ENCODE peak calls at places on chromosomes 5 and 9, in seven cellular contexts. T is body of pancreas, L is thoracic aorta, J is heart right ventricle, P is WTC11, W is endodermal cell, D is MCF 10A. N is an unnamed sample.

GRCh38 chr5:1737790-1738405 is 61.7 kb downstream of the MRPL36 start:
- DNase-seq in P (no peak), L (no peak), D (peak; percentile 55), W (peak; percentile 74), T (peak; percentile 10), J (no peak), N (no peak)

GRCh38 chr5:173852790-173853350 is 35.3 kb upstream of the CPEB4 start:
- DNase-seq in D (no peak), P (no peak), W (no peak), T (no peak), J (no peak), L (no peak), N (no peak)

GRCh38 chr5:10655041-10655685 is 91.3 kb downstream of the ANKRD33B start:
- DNase-seq in D (peak; percentile 88), J (no peak), L (no peak), W (no peak), T (no peak), P (no peak), N (no peak)

GRCh38 chr9:15485836-15486678 is 24.7 kb downstream of the PSIP1 start:
- DNase-seq in W (no peak), J (no peak), T (no peak), L (no peak), P (no peak), D (peak; percentile 37), N (no peak)

GRCh38 chr9:109012009-109012875 is 1.1 kb downstream of the CTNNAL1 start:
- DNase-seq in P (peak; percentile 57), L (peak; percentile 66), W (peak; percentile 84), D (peak; percentile 99), T (peak; percentile 51), J (peak; percentile 35), N (peak; percentile 52)

GRCh38 chr5:150411245-150411979 is 1.3 kb downstream of the CD74 start:
- DNase-seq in D (no peak), W (peak; percentile 77), T (peak; percentile 31), L (peak; percentile 29), P (no peak), J (peak; percentile 61), N (peak; percentile 70)

GRCh38 chr5:76956033-76956432 is 3.2 kb downstream of the CRHBP start:
- DNase-seq in P (no peak), J (no peak), L (no peak), D (no peak), W (no peak), T (no peak), N (no peak)

GRCh38 chr9:136160939-136161610 is 42.4 kb upstream of the TMEM250 start:
- DNase-seq in W (no peak), L (no peak), T (no peak), P (peak; percentile 8), J (no peak), D (no peak), N (no peak)

GRCh38 chr9:136095495-136096058 is 488 bp upstream of the NACC2 start:
- DNase-seq in D (no peak), T (peak; percentile 34), L (no peak), J (no peak), W (peak; percentile 71), P (peak; percentile 39), N (no peak)

GRCh38 chr9:20663133-20663532 is 20.9 kb upstream of the FOCAD start:
- DNase-seq in P (no peak), T (no peak), J (no peak), W (no peak), L (no peak), D (no peak), N (no peak)

GRCh38 chr5:151038801-151039238 is 18.4 kb downstream of the GPX3 start:
- DNase-seq in P (no peak), T (no peak), L (no peak), W (no peak), D (peak; percentile 49), J (no peak), N (no peak)

GRCh38 chr5:137035480-137035878 is 463.6 kb downstream of the SPOCK1 start:
- DNase-seq in J (no peak), L (no peak), T (no peak), D (no peak), P (no peak), W (peak; percentile 59), N (no peak)

GRCh38 chr5:123754903-123755302 is 242.9 kb downstream of the CSNK1G3 start:
- DNase-seq in D (no peak), T (no peak), W (no peak), L (no peak), J (no peak), P (no peak), N (no peak)

GRCh38 chr5:98510111-98510510 is 263.4 kb upstream of the RGMB start:
- DNase-seq in L (no peak), J (no peak), W (peak; percentile 58), D (no peak), T (peak; percentile 14), P (no peak), N (peak; percentile 63)

GRCh38 chr5:146548781-146549449 is 32.9 kb upstream of the GPR151 start:
- DNase-seq in P (no peak), J (no peak), D (no peak), L (no peak), T (no peak), W (no peak), N (no peak)

GRCh38 chr9:103731541-103731940 is 362.6 kb upstream of the SMC2 start:
- DNase-seq in L (no peak), D (peak; percentile 37), W (no peak), P (no peak), J (no peak), T (no peak), N (no peak)

GRCh38 chr5:71904852-71905251 is 185.8 kb downstream of the CARTPT start:
- DNase-seq in D (peak; percentile 37), P (no peak), T (no peak), J (no peak), L (no peak), W (no peak), N (no peak)

GRCh38 chr9:101388507-101388993 is 3.7 kb upstream of the BAAT start:
- DNase-seq in W (no peak), D (no peak), T (no peak), L (no peak), P (no peak), J (no peak), N (no peak)

GRCh38 chr5:158754018-158754514 is 345.6 kb downstream of the EBF1 start:
- DNase-seq in L (no peak), T (no peak), D (peak; percentile 38), W (no peak), J (no peak), P (no peak), N (no peak)

GRCh38 chr5:124754206-124754927 is 7.9 kb upstream of the ZNF608 start:
- DNase-seq in L (no peak), D (no peak), T (no peak), W (no peak), J (no peak), P (no peak), N (no peak)

GRCh38 chr5:58787982-58788381 is 205.1 kb downstream of the RAB3C start:
- DNase-seq in J (no peak), W (no peak), D (no peak), L (no peak), P (no peak), T (no peak), N (no peak)

GRCh38 chr5:173730610-173731302 is 114.3 kb upstream of the BOD1 start:
- DNase-seq in W (no peak), T (no peak), P (no peak), J (no peak), D (no peak), L (no peak), N (no peak)

GRCh38 chr5:153523196-153523595 is 32.7 kb downstream of the GRIA1 start:
- DNase-seq in W (no peak), D (no peak), T (no peak), L (no peak), J (no peak), P (no peak), N (no peak)

GRCh38 chr9:104608336-104608735 is 2.9 kb upstream of the OR13C2 start:
- DNase-seq in D (peak; percentile 12), J (no peak), W (no peak), L (no peak), P (no peak), T (no peak), N (no peak)

GRCh38 chr9:120374817-120375216 is 205.2 kb downstream of the CDK5RAP2 start:
- DNase-seq in P (no peak), T (no peak), J (no peak), L (no peak), W (no peak), D (no peak), N (no peak)
- TF ChIP-seq CTCF in P (no peak), T (no peak), J (no peak), L (no peak), W (no peak), D (no peak), N (no peak)

DNA sequence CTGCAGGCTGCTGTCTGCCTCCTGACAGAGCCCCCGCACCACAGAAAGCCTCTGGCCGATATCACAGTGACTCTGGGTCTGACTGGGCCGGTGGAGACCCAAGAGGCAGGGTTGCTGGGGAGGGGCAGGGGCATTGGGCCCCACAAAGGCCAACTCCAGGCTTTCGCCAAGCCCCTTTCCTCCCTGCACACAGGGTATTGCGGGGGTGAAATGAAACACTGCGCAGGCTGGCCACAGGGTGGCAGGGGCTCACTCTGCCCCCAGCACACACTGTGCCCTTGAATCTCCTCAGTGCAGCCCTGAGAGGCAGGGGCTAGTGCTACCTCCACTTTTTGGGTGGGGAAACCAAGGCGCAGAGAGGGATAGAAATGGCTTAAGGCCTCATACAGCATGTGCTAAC is 44.6 kb downstream of the BARX1 start:
- DNase-seq in T (no peak), L (no peak), W (peak; percentile 63), J (no peak), D (no peak), P (no peak), N (no peak)
- TF ChIP-seq CTCF in T (no peak), L (no peak), W (peak; percentile 60), J (no peak), D (no peak), P (no peak), N (no peak)

GRCh38 chr9:71857159-71857558 is 53.8 kb downstream of the ABHD17B start:
- DNase-seq in T (no peak), J (no peak), W (no peak), P (no peak), L (no peak), D (no peak), N (no peak)
- TF ChIP-seq CTCF in T (no peak), J (no peak), W (no peak), P (no peak), L (no peak), D (no peak), N (no peak)

DNA sequence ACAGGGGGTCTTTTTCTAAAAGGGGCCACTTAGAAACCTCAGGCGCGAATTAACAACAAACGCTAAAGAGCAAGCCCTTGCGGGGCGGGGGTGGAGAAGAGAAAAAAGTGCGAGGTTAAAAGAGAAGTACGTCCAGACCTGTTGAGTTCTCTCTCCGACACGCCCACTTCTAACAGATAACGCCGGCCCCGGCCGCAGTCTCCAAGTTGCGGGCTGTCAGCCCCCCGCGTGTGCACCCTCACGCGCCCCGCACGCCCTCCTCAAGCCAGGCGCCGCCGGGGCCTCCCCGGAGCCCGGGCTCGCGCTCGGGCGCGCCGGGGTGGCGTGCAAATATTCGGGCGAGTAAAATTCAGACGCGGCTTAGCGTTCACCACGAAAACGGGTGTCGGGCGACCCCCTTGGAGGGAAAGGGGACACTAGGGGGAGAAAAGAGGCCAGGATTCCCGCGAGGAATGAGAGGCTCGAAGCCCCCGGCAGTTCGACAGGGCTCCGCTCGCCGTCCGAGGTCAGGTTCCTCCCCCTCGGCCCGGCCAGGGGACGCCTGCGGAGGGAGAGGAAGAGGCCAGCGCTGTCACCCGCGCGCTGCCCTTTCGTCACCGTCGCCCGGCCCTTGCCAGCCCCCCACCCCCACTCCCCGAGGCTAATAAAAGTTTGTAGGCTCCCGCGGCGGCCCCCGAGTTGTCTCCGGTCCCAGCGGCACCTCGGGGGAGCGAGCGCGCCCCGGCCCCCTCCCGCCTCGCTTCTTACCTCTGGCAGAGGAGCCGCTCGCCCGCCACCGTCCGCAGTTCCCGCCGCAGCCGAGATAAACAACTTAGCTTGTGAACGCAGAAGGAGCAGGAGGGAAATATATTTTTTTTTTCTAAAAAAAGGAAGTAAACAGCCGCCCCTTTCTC is 776 bp downstream of the NR3C1 start:
- DNase-seq in T (peak; percentile 63), J (peak; percentile 69), L (peak; percentile 12), W (peak; percentile 84), D (peak; percentile 78), P (peak; percentile 52), N (peak; percentile 86)
- TF ChIP-seq CTCF in T (no peak), J (no peak), L (no peak), W (no peak), D (no peak), P (no peak), N (no peak)

N was measured in mucosa of descending colon.